ENCODE peak calls at places on chromosomes 2 and 18, in six cellular contexts. S is ascending aorta, M is T-helper 2 cell, A is hippocampal formation, Q is tibial nerve, Z is Right ventricle myocardium superior. D is an unnamed sample.

GRCh38 chr2:119823734-119824334 is 64.1 kb downstream of the PTPN4 start:
- DNase-seq in S (no peak), M (peak), A (peak), Q (no peak), Z (no peak), D (no peak)

GRCh38 chr2:26733343-26733742 is 30.7 kb upstream of the SLC35F6 start:
- DNase-seq in S (no peak), M (no peak), A (no peak), Q (no peak), Z (no peak), D (no peak)

GRCh38 chr2:75787532-75788132 is 76.9 kb upstream of the GCFC2 start:
- DNase-seq in S (no peak), M (no peak), A (peak), Q (no peak), Z (no peak), D (no peak)

GRCh38 chr18:56962322-56962721 is 184.6 kb upstream of the BOD1L2 start:
- DNase-seq in S (no peak), M (no peak), A (no peak), Q (no peak), Z (no peak), D (no peak)

GRCh38 chr18:57959278-57959677 is 84.7 kb upstream of the NEDD4L start:
- DNase-seq in S (no peak), M (no peak), A (peak), Q (no peak), Z (no peak), D (no peak)

GRCh38 chr2:170523506-170523905 is 191.6 kb upstream of the SP5 start:
- DNase-seq in S (no peak), M (no peak), A (no peak), Q (no peak), Z (no peak), D (no peak)

GRCh38 chr2:3543023-3543683 is 15.0 kb downstream of the RNASEH1 start:
- DNase-seq in S (no peak), M (no peak), A (no peak), Q (no peak), Z (no peak), D (no peak)

GRCh38 chr2:16013571-16013970 is 73.2 kb downstream of the MYCN start:
- DNase-seq in S (no peak), M (no peak), A (no peak), Q (no peak), Z (no peak), D (no peak)

GRCh38 chr2:179769323-179769722 is 92.1 kb downstream of the ZNF385B start:
- DNase-seq in S (no peak), M (no peak), A (no peak), Q (no peak), Z (no peak), D (no peak)

GRCh38 chr2:233835230-233836186 is 18.8 kb downstream of the HJURP start:
- DNase-seq in S (no peak), M (no peak), A (no peak), Q (no peak), Z (no peak), D (no peak)

GRCh38 chr2:96669539-96670215 is 27.1 kb downstream of the FER1L5 start:
- DNase-seq in S (no peak), M (no peak), A (no peak), Q (no peak), Z (no peak), D (no peak)

GRCh38 chr18:13438507-13439056 is 220.0 kb downstream of the LDLRAD4 start:
- DNase-seq in S (no peak), M (no peak), A (no peak), Q (no peak), Z (no peak), D (no peak)

GRCh38 chr2:168948621-168949212 is 47.6 kb downstream of the G6PC2 start:
- DNase-seq in S (no peak), M (no peak), A (no peak), Q (no peak), Z (no peak), D (no peak)

GRCh38 chr2:15968280-15969178 is 28.2 kb downstream of the MYCN start:
- DNase-seq in S (no peak), M (no peak), A (no peak), Q (no peak), Z (no peak), D (no peak)

GRCh38 chr18:23992119-23992940 is 22.2 kb upstream of the TTC39C start:
- DNase-seq in S (no peak), M (peak), A (no peak), Q (no peak), Z (peak), D (peak)

GRCh38 chr2:147297820-147298219 is 547.0 kb upstream of the ACVR2A start:
- DNase-seq in S (no peak), M (peak), A (no peak), Q (no peak), Z (no peak), D (no peak)

GRCh38 chr2:213151437-213152064 is at the start of gene IKZF2:
- DNase-seq in S (peak), M (peak), A (peak), Q (peak), Z (peak), D (peak)

GRCh38 chr2:189477756-189478155 is 36.5 kb downstream of the WDR75 start:
- DNase-seq in S (no peak), M (no peak), A (no peak), Q (no peak), Z (no peak), D (no peak)